ENCODE peak calls at places on chromosome 3, in seven cellular contexts. Z is myocyte; L is effector CD4-positive, alpha-beta T cell; M is H54; B is left colon; F is choroid plexus epithelial cell; C is stimulated activated CD4-positive, alpha-beta T cell treated with anti-CD3 and anti-CD28 coated beads, TNF-alpha, amount 100 ng/mL, for 24 hours. X is an unnamed sample.
A peak's percentile ranks its signal among the peaks of the same experiment; 100 is the strongest.

GRCh38 chr3:31370681-31371080 is 162.0 kb upstream of the STT3B start:
- DNase-seq in F (peak; percentile 28), L (no peak), Z (no peak), B (no peak), M (no peak), C (no peak), X (no peak)

GRCh38 chr3:105459566-105460290 is 93.0 kb downstream of the ALCAM start:
- DNase-seq in L (no peak), C (no peak), M (no peak), B (no peak), Z (no peak), F (no peak), X (peak; percentile 87)

GRCh38 chr3:136343873-136344281 is 93.7 kb downstream of the PCCB start:
- DNase-seq in L (no peak), M (peak; percentile 36), Z (peak; percentile 96), B (peak; percentile 93), C (no peak), F (peak; percentile 97), X (no peak)

GRCh38 chr3:39808467-39809180 is 785 bp upstream of the MYRIP start:
- DNase-seq in L (no peak), Z (no peak), B (peak; percentile 23), M (no peak), C (no peak), F (no peak), X (no peak)

GRCh38 chr3:52682016-52682415 is 3.7 kb downstream of the PBRM1 start:
- DNase-seq in B (no peak), C (peak; percentile 31), Z (peak; percentile 79), F (peak; percentile 90), L (no peak), M (no peak), X (no peak)

GRCh38 chr3:127483005-127483641 is 107.4 kb downstream of the TPRA1 start:
- DNase-seq in Z (no peak), B (no peak), M (no peak), L (no peak), F (no peak), C (no peak), X (no peak)

GRCh38 chr3:25820372-25820771 is 30.5 kb downstream of the OXSM start:
- DNase-seq in M (peak; percentile 31), F (peak; percentile 98), Z (peak; percentile 93), B (no peak), L (no peak), C (no peak), X (peak; percentile 12)

GRCh38 chr3:2655229-2655701 is 454.9 kb downstream of the IL5RA start:
- DNase-seq in L (no peak), Z (no peak), C (no peak), M (no peak), B (no peak), F (peak; percentile 36), X (no peak)